ENCODE peak calls at places on chromosomes 3 and 15, in eight cellular contexts. Q is cardiac muscle cell, Y is Calu3, V is AG10803, T is uterus, E is IMR-90, G is left lung, P is brain microvascular endothelial cell. A is an unnamed sample.

GRCh38 chr3:115704661-115705338 is 81.5 kb downstream of the GAP43 start:
- DNase-seq in T (no peak), Y (no peak), E (peak), P (peak), Q (peak), G (no peak), V (peak), A (no peak)

GRCh38 chr3:1609416-1609815 is 489.2 kb upstream of the CNTN4 start:
- DNase-seq in G (no peak), V (no peak), T (no peak), Y (no peak), E (no peak), Q (no peak), P (no peak), A (no peak)

GRCh38 chr3:150733373-150733935 is 29.5 kb downstream of the SIAH2 start:
- DNase-seq in Y (no peak), T (no peak), Q (peak), G (no peak), E (no peak), P (peak), V (no peak), A (no peak)

GRCh38 chr15:75199347-75199976 is 2.2 kb upstream of the C15orf39 start:
- DNase-seq in G (no peak), Q (no peak), E (no peak), P (no peak), Y (no peak), T (no peak), V (no peak), A (no peak)

GRCh38 chr15:64024172-64025050 is 21.9 kb downstream of the DAPK2 start:
- DNase-seq in Q (no peak), T (no peak), E (no peak), Y (no peak), G (no peak), V (peak), P (no peak), A (no peak)

GRCh38 chr3:39358302-39358701 is 24.9 kb upstream of the SLC25A38 start:
- DNase-seq in Q (no peak), T (no peak), E (no peak), G (no peak), V (no peak), Y (no peak), P (no peak), A (no peak)

GRCh38 chr15:43702701-43703433 is 9.2 kb downstream of the CKMT1A start:
- DNase-seq in Y (no peak), G (no peak), V (no peak), T (no peak), P (no peak), Q (no peak), E (no peak), A (no peak)

GRCh38 chr15:76151599-76151974 is 91.8 kb downstream of the TMEM266 start:
- DNase-seq in Y (no peak), V (no peak), Q (no peak), P (no peak), G (no peak), E (no peak), T (no peak), A (no peak)

GRCh38 chr3:138624518-138624917 is 15.9 kb downstream of the FAIM start:
- DNase-seq in V (no peak), G (no peak), P (no peak), Q (no peak), E (no peak), Y (no peak), T (no peak), A (no peak)

GRCh38 chr15:72554471-72555425 is 80.6 kb downstream of the ARIH1 start:
- DNase-seq in T (no peak), E (peak), G (no peak), Q (peak), V (peak), P (peak), Y (peak), A (no peak)

GRCh38 chr3:73765878-73766564 is 141.3 kb upstream of the PDZRN3 start:
- DNase-seq in P (no peak), E (no peak), V (no peak), G (no peak), Y (no peak), T (no peak), Q (no peak), A (no peak)

GRCh38 chr15:61780278-61780677 is 280.0 kb downstream of the VPS13C start:
- DNase-seq in G (no peak), Q (no peak), T (no peak), E (no peak), Y (no peak), P (no peak), V (no peak), A (no peak)

GRCh38 chr3:195555110-195555509 is 12.0 kb upstream of the PPP1R2 start:
- DNase-seq in Q (no peak), G (no peak), T (no peak), Y (no peak), P (no peak), E (no peak), V (no peak), A (no peak)

GRCh38 chr3:195558602-195559001 is 15.5 kb upstream of the PPP1R2 start:
- DNase-seq in E (peak), V (peak), P (peak), Q (peak), Y (peak), G (no peak), T (no peak), A (no peak)

GRCh38 chr3:195557327-195557726 is 14.2 kb upstream of the PPP1R2 start:
- DNase-seq in G (no peak), Y (no peak), V (no peak), P (no peak), E (no peak), Q (no peak), T (no peak), A (no peak)

GRCh38 chr3:195554458-195554857 is 11.3 kb upstream of the PPP1R2 start:
- DNase-seq in E (no peak), G (no peak), T (no peak), P (no peak), V (no peak), Y (no peak), Q (no peak), A (no peak)

DNA sequence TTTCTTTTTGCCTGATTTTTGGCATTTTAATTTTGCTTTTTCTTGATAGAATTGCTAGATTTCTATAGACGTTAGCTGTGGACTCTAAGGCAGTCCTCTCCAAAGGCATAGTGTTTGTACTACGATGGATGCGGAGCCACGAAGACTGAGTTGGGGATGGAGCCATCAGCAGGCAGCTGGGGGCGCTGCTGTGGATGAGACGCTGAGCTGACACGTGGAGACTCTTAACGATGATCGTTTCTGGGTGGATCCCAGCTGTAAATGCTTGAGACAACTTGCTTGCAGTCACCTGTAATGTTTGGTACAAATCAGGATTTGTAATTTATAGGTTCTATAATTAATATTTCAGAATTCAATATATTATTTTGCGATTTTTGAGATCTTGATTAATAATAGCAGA is 13.3 kb upstream of the PPP1R2 start:
- DNase-seq in Q (peak), V (no peak), G (no peak), P (no peak), E (no peak), T (no peak), Y (no peak), A (no peak)
- TF ChIP-seq CTCF in Q (peak), V (peak), G (no peak), P (peak), E (peak), T (no peak), Y (no peak), A (peak)

GRCh38 chr3:59327324-59327939 is 277.6 kb upstream of the CFAP20DC start:
- DNase-seq in Q (peak), Y (no peak), G (no peak), T (no peak), E (peak), P (peak), V (peak), A (no peak)

GRCh38 chr3:59321881-59322540 is 272.2 kb upstream of the CFAP20DC start:
- DNase-seq in Q (no peak), E (no peak), T (no peak), P (no peak), Y (no peak), V (peak), G (no peak), A (no peak)

DNA sequence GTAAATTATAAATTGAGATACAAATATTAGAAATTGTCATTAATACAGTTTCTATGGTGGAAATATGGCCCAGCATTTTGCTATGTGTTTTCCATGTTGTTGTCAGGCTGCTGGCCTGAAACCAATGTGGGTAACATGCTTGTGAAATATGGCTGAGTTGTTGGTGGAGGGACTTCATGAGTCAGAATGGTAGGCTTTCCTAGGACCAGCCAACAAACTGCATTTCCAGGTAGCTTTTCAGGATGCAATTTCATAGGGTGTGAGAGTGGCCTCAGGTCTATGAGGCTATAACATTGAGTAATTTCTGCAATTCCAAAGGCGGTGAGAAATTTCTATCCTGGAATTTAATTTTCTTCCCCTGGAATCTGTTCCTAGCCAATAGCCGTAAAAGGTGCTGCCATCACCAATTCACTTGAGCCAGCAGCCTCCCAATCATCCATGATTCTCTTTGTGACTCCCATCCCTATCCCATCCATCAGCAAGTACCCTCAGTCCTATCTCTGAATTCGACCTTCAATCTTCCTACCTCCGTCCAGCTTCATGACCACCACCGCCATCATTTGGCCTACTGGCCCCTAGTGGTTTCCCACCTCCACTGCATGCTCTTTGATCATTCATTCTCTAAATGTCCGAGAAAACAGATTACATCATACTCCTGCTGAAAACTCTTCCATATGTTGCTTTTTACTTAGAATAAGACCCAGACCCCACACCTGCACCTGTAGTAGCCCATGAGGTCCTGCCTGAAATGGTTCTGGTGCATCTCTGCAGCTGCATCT is 276.6 kb upstream of the CFAP20DC start:
- DNase-seq in V (peak), E (no peak), P (no peak), Q (no peak), T (no peak), G (no peak), Y (no peak), A (no peak)
- TF ChIP-seq CTCF in V (peak), E (no peak), P (peak), Q (no peak), T (no peak), G (no peak), Y (no peak), A (no peak)

DNA sequence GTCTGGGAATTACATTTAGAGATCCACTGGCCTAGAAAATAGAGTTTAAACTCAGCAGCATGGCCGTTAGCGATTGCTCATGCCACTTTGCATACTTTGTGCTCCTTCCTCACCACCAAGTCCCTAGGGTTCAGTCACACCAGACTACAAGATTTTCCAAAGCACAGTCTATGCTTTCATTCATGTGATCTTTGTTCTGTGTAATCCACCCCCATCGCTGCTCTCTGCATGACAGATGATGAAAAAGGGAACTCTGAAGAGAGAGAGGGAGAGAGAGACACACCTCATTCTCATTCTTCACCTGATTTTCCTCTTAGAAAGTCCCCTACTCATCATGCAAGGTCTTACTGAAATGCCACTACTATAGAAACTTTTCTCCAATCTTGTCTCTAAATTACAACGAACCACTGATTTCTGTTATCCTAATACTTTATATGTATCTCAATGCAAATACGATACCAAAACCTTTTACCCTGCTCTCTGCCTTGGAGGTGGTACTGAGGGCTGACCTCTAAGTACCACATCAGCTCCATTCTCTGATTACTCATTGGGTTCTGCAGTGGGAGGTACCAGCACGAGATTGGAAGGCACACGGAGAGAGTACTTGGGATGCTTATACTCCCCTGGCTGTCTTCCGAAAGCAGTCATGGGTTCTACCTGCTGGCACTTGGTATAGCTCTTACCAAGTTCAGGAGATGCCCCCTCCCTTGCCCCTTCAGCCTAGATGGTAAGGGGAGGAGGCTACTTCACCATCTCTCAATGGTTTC is 1.1 kb upstream of the PARP15 start:
- DNase-seq in E (no peak), G (no peak), P (no peak), V (no peak), Y (no peak), Q (no peak), T (no peak), A (no peak)
- TF ChIP-seq CTCF in E (no peak), G (no peak), P (no peak), V (no peak), Y (no peak), Q (no peak), T (no peak), A (no peak)

GRCh38 chr3:58134468-58134867 is 76.3 kb downstream of the DNASE1L3 start:
- DNase-seq in Q (no peak), G (no peak), V (no peak), P (no peak), E (no peak), T (no peak), Y (no peak), A (no peak)

GRCh38 chr3:58132850-58133249 is 77.9 kb downstream of the DNASE1L3 start:
- DNase-seq in G (no peak), T (no peak), Y (no peak), P (no peak), E (no peak), Q (no peak), V (no peak), A (no peak)

GRCh38 chr3:58137306-58137705 is 73.5 kb downstream of the DNASE1L3 start:
- DNase-seq in V (no peak), P (no peak), G (no peak), Y (no peak), Q (no peak), E (no peak), T (no peak), A (no peak)

GRCh38 chr3:58131101-58131500 is 79.7 kb downstream of the DNASE1L3 start:
- DNase-seq in Q (no peak), T (no peak), G (no peak), V (peak), E (no peak), P (no peak), Y (no peak), A (no peak)

GRCh38 chr3:58135712-58136543 is 74.8 kb downstream of the DNASE1L3 start:
- DNase-seq in E (no peak), Q (peak), T (no peak), V (no peak), G (no peak), P (no peak), Y (no peak), A (no peak)
- TF ChIP-seq CTCF in E (peak), Q (peak), T (no peak), V (peak), G (no peak), P (no peak), Y (no peak), A (peak)

A was measured in CD14-positive monocyte.